ENCODE peak calls at places on chromosome 12, in five cellular contexts. A is ovary, D is testis, H is Peyer's patch, P is stomach. K is an unnamed sample.

GRCh38 chr12:94834036-94834625 is 169.4 kb downstream of the NDUFA12 start:
- DNase-seq in A (no peak), D (no peak), H (no peak), P (no peak), K (no peak)

GRCh38 chr12:95504140-95504539 is 30.2 kb downstream of the METAP2 start:
- DNase-seq in D (no peak), P (no peak), H (no peak), A (no peak), K (no peak)

GRCh38 chr12:54759751-54760150 is 94.6 kb upstream of the MUCL1 start:
- DNase-seq in H (no peak), P (no peak), D (peak), A (no peak), K (no peak)

GRCh38 chr12:131132118-131132892 is 178.6 kb downstream of the ADGRD1 start:
- DNase-seq in P (peak), H (peak), A (peak), D (peak), K (peak)

GRCh38 chr12:85206543-85206942 is 73.5 kb upstream of the ALX1 start:
- DNase-seq in P (no peak), D (no peak), H (no peak), A (peak), K (no peak)

GRCh38 chr12:90964616-90965015 is 9.6 kb upstream of the CCER1 start:
- DNase-seq in P (no peak), D (no peak), H (no peak), A (no peak), K (no peak)

GRCh38 chr12:60205500-60205899 is 609.7 kb downstream of the SLC16A7 start:
- DNase-seq in H (no peak), P (no peak), D (no peak), A (no peak), K (no peak)

GRCh38 chr12:75207338-75208083 is 2.1 kb downstream of the KCNC2 start:
- DNase-seq in A (no peak), D (no peak), P (no peak), H (no peak), K (no peak)

GRCh38 chr12:12546314-12546772 is 16.3 kb downstream of the DUSP16 start:
- DNase-seq in A (no peak), D (no peak), H (no peak), P (no peak), K (no peak)

GRCh38 chr12:113221997-113222729 is 899 bp downstream of the TPCN1 start:
- DNase-seq in A (no peak), P (no peak), H (no peak), D (no peak), K (no peak)

GRCh38 chr12:72468505-72468904 is 196.3 kb downstream of the TRHDE start:
- DNase-seq in H (no peak), P (no peak), A (no peak), D (no peak), K (no peak)

GRCh38 chr12:93938921-93939320 is 209.5 kb upstream of the PLXNC1 start:
- DNase-seq in A (no peak), P (no peak), D (no peak), H (no peak), K (no peak)

GRCh38 chr12:76588881-76589565 is 29.5 kb upstream of the OSBPL8 start:
- DNase-seq in A (no peak), D (no peak), P (no peak), H (no peak), K (no peak)

GRCh38 chr12:11755311-11755930 is 105.9 kb downstream of the ETV6 start:
- DNase-seq in H (no peak), A (no peak), P (no peak), D (no peak), K (no peak)

GRCh38 chr12:88952543-88952942 is 372.3 kb upstream of the KITLG start:
- DNase-seq in D (no peak), A (no peak), P (peak), H (no peak), K (peak)

GRCh38 chr12:124273630-124274029 is 21.3 kb upstream of the RFLNA start:
- DNase-seq in H (no peak), P (no peak), D (no peak), A (no peak), K (peak)

GRCh38 chr12:88342434-88342833 is 200.3 kb downstream of the TMTC3 start:
- DNase-seq in P (no peak), D (no peak), H (no peak), A (no peak), K (no peak)

GRCh38 chr12:49665384-49665783 is 41.8 kb downstream of the FMNL3 start:
- DNase-seq in D (no peak), P (no peak), A (no peak), H (no peak), K (no peak)

GRCh38 chr12:1518763-1519516 is 75.4 kb downstream of the FBXL14 start:
- DNase-seq in P (no peak), H (no peak), A (no peak), D (no peak), K (no peak)

GRCh38 chr12:80778005-80778541 is 61.4 kb downstream of the MYF5 start:
- DNase-seq in P (peak), H (peak), D (peak), A (no peak), K (peak)

GRCh38 chr12:124484067-124484466 is 83.3 kb downstream of the NCOR2 start:
- DNase-seq in H (no peak), P (no peak), D (no peak), A (peak), K (no peak)

GRCh38 chr12:2271961-2272360 is 219.2 kb downstream of the CACNA1C start:
- DNase-seq in H (no peak), D (no peak), A (no peak), P (no peak), K (peak)

GRCh38 chr12:100251917-100252316 is 15.0 kb downstream of the DEPDC4 start:
- DNase-seq in A (no peak), H (no peak), P (no peak), D (no peak), K (no peak)

GRCh38 chr12:49347307-49348237 is 884 bp downstream of the DNAJC22 start:
- DNase-seq in P (peak), A (peak), H (peak), D (peak), K (peak)

GRCh38 chr12:79515526-79515935 is 175.2 kb downstream of the PAWR start:
- DNase-seq in D (no peak), H (no peak), P (no peak), A (no peak), K (no peak)

GRCh38 chr12:29153231-29153630 is 4.2 kb downstream of the FAR2 start:
- DNase-seq in A (no peak), H (no peak), P (no peak), D (no peak), K (no peak)
- TF ChIP-seq CTCF in A (no peak), H (no peak), P (no peak), D (no peak), K (no peak)

DNA sequence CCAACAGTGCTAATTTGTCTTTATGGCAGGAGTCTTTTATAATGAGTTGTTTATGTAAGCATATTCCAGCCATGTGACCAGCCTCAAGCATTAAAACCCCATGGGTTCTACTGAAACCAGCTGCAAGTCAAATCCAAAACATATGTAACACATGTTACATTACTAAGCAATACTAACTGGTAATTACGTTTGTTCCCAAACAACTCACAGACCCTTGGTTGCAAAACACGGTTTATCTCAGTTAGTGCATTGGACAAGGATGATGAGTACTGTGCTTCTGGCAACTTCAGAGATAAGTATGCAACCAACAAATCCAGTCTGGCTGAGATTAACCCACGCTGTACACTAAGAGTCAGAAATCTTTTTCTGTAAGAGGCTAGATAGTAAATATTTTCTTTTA is 110.1 kb upstream of the FAR2 start:
- DNase-seq in A (no peak), P (no peak), D (no peak), H (no peak), K (no peak)
- H3K27ac ChIP-seq in A (no peak), P (no peak), D (no peak), H (no peak), K (no peak)

GRCh38 chr12:123149088-123149827 is 1.6 kb downstream of the PITPNM2 start:
- DNase-seq in H (no peak), P (no peak), D (peak), A (no peak), K (peak)
- H3K4me3 ChIP-seq in H (peak), P (peak), D (no peak), A (peak), K (peak)

GRCh38 chr12:123233505-123234299 is 466 bp downstream of the MTRFR start:
- DNase-seq in H (no peak), P (no peak), A (no peak), D (no peak), K (no peak)
- TF ChIP-seq CTCF in H (peak), P (no peak), A (no peak), D (no peak), K (no peak)

DNA sequence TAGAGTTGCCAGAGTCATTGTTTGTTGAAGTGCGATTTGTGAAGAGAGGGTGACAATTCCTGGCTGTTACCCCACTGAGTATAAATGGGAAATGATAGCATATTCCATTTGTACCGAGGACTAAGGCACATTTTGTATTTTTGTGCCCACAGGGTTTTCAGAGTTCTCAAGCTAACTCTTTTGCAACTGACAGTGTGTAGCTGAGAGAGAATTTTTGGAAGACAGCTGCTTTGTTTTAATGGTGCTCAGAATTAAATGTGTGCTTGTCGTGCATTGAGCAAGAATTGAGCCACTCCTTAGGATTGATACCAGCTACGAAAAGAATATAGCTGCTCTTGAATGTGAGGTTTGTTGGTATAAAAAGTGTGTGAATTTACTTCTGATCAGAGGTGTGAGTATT is 21.7 kb downstream of the ANKRD13A start:
- DNase-seq in D (no peak), A (no peak), P (no peak), H (no peak), K (no peak)
- H3K27ac ChIP-seq in D (no peak), A (no peak), P (no peak), H (no peak), K (no peak)

GRCh38 chr12:101616027-101616494 is 21.3 kb downstream of the MYBPC1 start:
- DNase-seq in A (no peak), H (no peak), D (no peak), P (no peak), K (no peak)
- H3K4me3 ChIP-seq in A (no peak), H (no peak), D (no peak), P (peak), K (no peak)

GRCh38 chr12:121352053-121353018 is at the start of gene ANAPC5:
- DNase-seq in D (peak), H (peak), P (peak), A (peak), K (peak)
- TF ChIP-seq CTCF in D (peak), H (peak), P (no peak), A (no peak), K (no peak)

K was measured in adrenal gland.